ENCODE peak calls at places on chromosomes 3 and 15, in nine cellular contexts. L is upper lobe of left lung, I is thoracic aorta, E is A549, Z is fibroblast of pulmonary artery, Y is neural progenitor cell, C is dorsolateral prefrontal cortex, D is Panc1, R is coronary artery. G is an unnamed sample.

GRCh38 chr3:157081681-157082210 is 78.2 kb downstream of the CCNL1 start:
- DNase-seq in C (peak; percentile 92), D (peak; percentile 69), I (peak; percentile 91), E (peak; percentile 85), R (peak; percentile 92), Z (peak; percentile 93), L (peak; percentile 89), Y (peak; percentile 96), G (peak; percentile 88)

GRCh38 chr3:178562143-178562868 is 26.1 kb downstream of the KCNMB2 start:
- DNase-seq in C (no peak), R (no peak), I (no peak), L (no peak), Z (peak; percentile 35), E (no peak), Y (no peak), D (no peak), G (no peak)

GRCh38 chr3:159964166-159964973 is 24.3 kb upstream of the IL12A start:
- DNase-seq in Z (peak; percentile 64), E (peak; percentile 80), C (no peak), I (no peak), Y (no peak), R (no peak), D (peak; percentile 59), L (no peak), G (no peak)

GRCh38 chr3:74691946-74692345 is 77.5 kb upstream of the CNTN3 start:
- DNase-seq in R (no peak), I (no peak), D (no peak), E (no peak), Y (no peak), Z (no peak), C (no peak), L (no peak), G (no peak)

GRCh38 chr15:88580532-88580931 is 34.1 kb upstream of the DET1 start:
- DNase-seq in D (no peak), L (no peak), C (no peak), R (no peak), Z (no peak), I (no peak), E (no peak), Y (no peak), G (no peak)

GRCh38 chr3:195212749-195213085 is 58.2 kb downstream of the XXYLT1 start:
- DNase-seq in I (no peak), Y (no peak), Z (no peak), D (no peak), L (no peak), C (no peak), R (no peak), E (no peak), G (no peak)

GRCh38 chr15:48928877-48929538 is 34.7 kb downstream of the SHC4 start:
- DNase-seq in L (no peak), Z (no peak), D (no peak), Y (no peak), R (no peak), I (no peak), E (no peak), C (no peak), G (no peak)

GRCh38 chr15:42182328-42182901 is 25.7 kb downstream of the VPS39 start:
- DNase-seq in E (no peak), D (no peak), L (no peak), Y (no peak), I (no peak), Z (no peak), R (no peak), C (no peak), G (no peak)

GRCh38 chr3:68984011-68984410 is 29.5 kb downstream of the EOGT start:
- DNase-seq in E (no peak), I (no peak), D (no peak), C (no peak), R (no peak), Z (no peak), L (no peak), Y (no peak), G (no peak)

GRCh38 chr3:177212756-177213155 is 15.5 kb upstream of the TBL1XR1 start:
- DNase-seq in D (no peak), E (no peak), C (no peak), Z (no peak), I (no peak), R (no peak), Y (no peak), L (no peak), G (no peak)

GRCh38 chr3:44914936-44915335 is 40.5 kb downstream of the TGM4 start:
- DNase-seq in D (no peak), R (no peak), C (no peak), E (no peak), I (no peak), L (peak; percentile 51), Z (peak; percentile 16), Y (peak; percentile 50), G (no peak)

GRCh38 chr15:77044228-77045042 is 26.5 kb downstream of the TSPAN3 start:
- DNase-seq in E (no peak), L (no peak), Z (peak; percentile 46), C (no peak), D (no peak), Y (no peak), R (no peak), I (no peak), G (no peak)

GRCh38 chr15:58958811-58959210 is 25.3 kb upstream of the SLTM start:
- DNase-seq in R (no peak), L (no peak), E (no peak), I (no peak), Y (no peak), C (no peak), D (no peak), Z (no peak), G (no peak)

GRCh38 chr15:58967479-58967878 is 20.0 kb upstream of the RNF111 start:
- DNase-seq in E (no peak), L (no peak), C (no peak), R (no peak), D (no peak), Y (no peak), I (no peak), Z (no peak), G (no peak)

GRCh38 chr15:58966698-58967097 is 20.8 kb upstream of the RNF111 start:
- DNase-seq in E (no peak), Y (no peak), D (no peak), C (no peak), I (no peak), Z (no peak), L (no peak), R (no peak), G (no peak)

GRCh38 chr15:58962136-58962535 is 25.3 kb upstream of the RNF111 start:
- DNase-seq in Y (no peak), Z (no peak), E (no peak), D (no peak), C (no peak), L (no peak), R (no peak), I (no peak), G (no peak)

DNA sequence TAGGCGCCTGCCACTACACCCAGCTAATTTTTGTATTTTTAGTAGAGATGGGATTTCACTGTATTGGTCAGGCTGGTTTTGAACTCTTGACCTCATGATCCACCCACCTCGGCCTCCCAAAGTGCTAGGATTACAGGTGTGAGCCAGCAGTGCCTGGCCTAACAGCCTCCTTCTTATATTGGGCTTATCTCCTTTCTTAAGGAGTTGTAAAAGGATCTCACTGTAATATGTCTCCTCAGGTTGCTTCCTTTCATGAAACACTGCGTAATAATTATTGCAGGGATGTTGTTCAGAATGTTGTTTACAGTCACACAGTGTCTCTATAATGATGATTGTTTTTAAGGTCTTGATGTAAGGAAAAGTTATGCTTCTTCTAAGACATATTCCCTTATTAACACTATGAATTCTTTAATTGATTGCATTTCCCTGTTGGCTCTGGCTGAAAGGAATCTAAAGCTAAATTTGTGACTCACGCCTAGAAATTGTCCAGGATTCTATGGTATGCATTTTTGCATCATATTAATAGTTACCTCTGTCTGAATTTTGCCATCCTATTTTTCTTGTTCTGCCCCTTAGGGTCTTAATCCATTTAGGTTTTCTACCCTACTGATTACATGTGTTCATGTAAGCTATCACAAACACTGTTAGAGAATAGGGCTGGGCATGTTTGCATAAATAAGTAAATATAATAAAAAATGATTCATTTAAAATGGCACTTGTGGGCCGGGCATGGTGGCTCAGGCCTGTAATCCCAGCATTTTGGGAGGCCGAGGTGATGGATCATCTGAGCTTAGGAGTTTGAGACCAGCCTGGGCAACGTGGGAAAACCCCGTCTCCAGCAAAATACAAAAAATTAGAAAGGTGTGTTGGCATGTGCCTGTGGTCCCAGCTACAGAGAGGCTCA is 24.5 kb upstream of the RNF111 start:
- DNase-seq in I (no peak), R (no peak), L (no peak), E (no peak), Z (no peak), D (no peak), C (no peak), Y (no peak), G (no peak)
- H3K4me3 ChIP-seq in I (no peak overlapping the region), R (no peak overlapping the region), L (no peak overlapping the region), E (no peak overlapping the region), Z (no peak overlapping the region), D (no peak overlapping the region), C (no peak overlapping the region), Y (no peak overlapping the region), G (no peak overlapping the region)

DNA sequence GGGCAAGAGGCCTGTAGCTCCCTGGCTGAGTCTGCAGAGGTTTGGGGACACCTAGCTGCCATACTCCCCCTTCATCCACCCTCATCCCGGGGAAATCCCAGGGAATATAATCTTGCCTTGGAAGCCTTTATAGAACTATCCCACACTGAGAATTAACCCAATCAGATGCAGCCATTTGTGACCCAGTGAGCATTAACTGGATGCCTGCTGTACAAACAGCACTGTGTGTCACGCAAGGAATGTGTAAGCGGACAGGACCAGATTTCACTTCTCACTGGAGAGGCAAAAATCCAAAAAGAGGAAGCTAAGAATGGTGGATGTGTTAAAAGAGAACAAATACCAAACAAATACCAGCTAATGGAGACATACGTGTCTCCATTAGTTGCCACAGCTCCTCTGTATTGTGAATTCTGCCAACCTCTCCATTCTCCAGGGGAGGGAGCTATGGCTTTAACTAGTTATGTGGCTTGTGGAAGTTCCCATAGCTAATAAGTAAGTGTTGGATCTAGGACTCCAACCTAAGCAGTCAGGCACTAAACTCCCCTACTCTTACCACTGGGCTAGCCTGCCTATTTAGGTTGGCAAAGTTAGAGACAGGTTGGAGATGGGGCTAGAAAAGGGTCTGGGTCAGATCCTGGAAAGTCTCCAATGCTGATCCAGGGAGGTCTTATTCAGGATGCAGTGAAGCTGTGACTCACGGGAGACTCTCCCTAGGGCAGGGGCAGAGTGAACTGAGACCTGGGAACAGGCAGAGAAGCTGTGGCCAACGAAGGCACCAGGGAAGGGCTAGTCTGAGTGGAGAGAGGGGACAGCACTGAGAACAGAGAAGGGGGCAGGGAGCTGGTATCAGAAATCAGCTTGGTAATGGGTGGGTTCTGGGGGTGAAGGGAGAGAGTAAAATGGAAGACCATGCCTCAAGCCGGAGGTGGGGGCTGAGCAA is 2.5 kb downstream of the LTF start:
- DNase-seq in Y (no peak), E (no peak), D (no peak), Z (peak; percentile 13), R (peak; percentile 52), L (no peak), I (no peak), C (no peak), G (no peak)
- TF ChIP-seq CTCF in Y (no peak), E (no peak), D (no peak), Z (peak; percentile 6), R (no peak), L (no peak), I (no peak), C (no peak), G (peak; percentile 31)

GRCh38 chr15:67825880-67826716 is 789 bp downstream of the SKOR1 start:
- DNase-seq in C (no peak), D (no peak), R (no peak), L (no peak), I (no peak), E (no peak), Z (no peak), Y (peak; percentile 58), G (no peak)
- H3K4me3 ChIP-seq in C (no peak overlapping the region), D (peak overlapping the region; percentile 31), R (peak overlapping the region; percentile 59), L (no peak overlapping the region), I (peak overlapping the region; percentile 45), E (peak overlapping the region; percentile 39), Z (no peak overlapping the region), Y (peak overlapping the region; percentile 19), G (peak overlapping the region; percentile 29)

GRCh38 chr15:66775127-66776105 is 73.4 kb downstream of the SMAD6 start:
- DNase-seq in I (no peak), D (no peak), L (no peak), R (no peak), Z (no peak), Y (no peak), C (no peak), E (no peak), G (no peak)
- TF ChIP-seq CTCF in I (no peak), D (no peak), L (no peak), R (no peak), Z (no peak), Y (no peak), C (no peak), E (no peak), G (no peak)

G was measured in AG09309.